ENCODE peak calls at places on chromosome 18, in six cellular contexts. J, X, R, V, E and M are unnamed samples.

GRCh38 chr18:42184685-42185477 is 229.8 kb downstream of the PIK3C3 start:
- DNase-seq in J (no peak), E (no peak), V (no peak), R (no peak), X (no peak), M (no peak)

GRCh38 chr18:62720766-62721613 is 5.6 kb downstream of the PHLPP1 start:
- DNase-seq in J (no peak), X (no peak), R (no peak), V (no peak), E (no peak), M (no peak)

GRCh38 chr18:9008709-9009635 is 93.5 kb upstream of the NDUFV2 start:
- DNase-seq in X (no peak), J (no peak), V (no peak), E (no peak), R (no peak), M (no peak)

GRCh38 chr18:13681701-13682100 is 44.7 kb downstream of the FAM210A start:
- DNase-seq in E (no peak), R (no peak), V (no peak), J (no peak), X (no peak), M (no peak)

GRCh38 chr18:80034852-80035406 is 695 bp downstream of the RBFA start:
- DNase-seq in R (no peak), V (no peak), X (no peak), J (no peak), E (no peak), M (no peak)

GRCh38 chr18:22813648-22814328 is 119.3 kb upstream of the RBBP8 start:
- DNase-seq in R (no peak), J (peak; percentile 65), X (no peak), E (no peak), V (no peak), M (no peak)

GRCh38 chr18:79598885-79599175 is 80.8 kb upstream of the CTDP1 start:
- DNase-seq in X (no peak), R (no peak), J (no peak), E (peak; percentile 22), V (no peak), M (no peak)

GRCh38 chr18:79519751-79520472 is 124.2 kb downstream of the NFATC1 start:
- DNase-seq in X (no peak), V (peak; percentile 73), R (no peak), E (peak; percentile 32), J (peak; percentile 38), M (no peak)

GRCh38 chr18:34492652-34493051 is 217.4 kb upstream of the DTNA start:
- DNase-seq in X (no peak), V (no peak), E (no peak), R (no peak), J (no peak), M (no peak)

GRCh38 chr18:78127041-78127440 is 852.6 kb upstream of the SALL3 start:
- DNase-seq in R (no peak), E (no peak), V (no peak), J (no peak), X (no peak), M (no peak)

GRCh38 chr18:78724214-78724834 is 255.3 kb upstream of the SALL3 start:
- DNase-seq in V (no peak), E (no peak), R (no peak), X (no peak), J (no peak), M (no peak)

DNA sequence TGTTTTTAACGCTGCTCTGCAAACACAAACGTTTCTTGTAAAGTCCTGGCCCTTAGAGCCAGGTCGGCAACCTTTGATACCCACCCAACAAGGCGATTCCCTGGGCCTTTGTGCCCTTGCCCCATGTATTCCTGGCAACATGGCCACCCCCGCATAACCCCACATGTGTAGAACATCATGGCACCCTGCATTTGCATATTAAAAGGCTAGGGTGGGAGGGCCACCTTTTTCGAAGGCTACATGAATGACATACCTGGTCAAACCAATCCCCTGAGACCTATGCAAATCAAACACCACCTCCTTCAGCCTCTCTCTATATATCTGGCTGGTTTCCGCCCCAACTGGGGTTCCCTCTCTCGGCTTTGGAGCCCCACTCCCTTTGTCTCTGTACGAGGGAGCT is 105.2 kb downstream of the MYO5B start:
- DNase-seq in E (no peak), X (no peak), V (no peak), R (no peak), J (no peak), M (no peak)
- H3K27ac ChIP-seq in E (no peak overlapping the region), X (no peak overlapping the region), V (no peak overlapping the region), R (no peak overlapping the region), J (no peak overlapping the region), M (no peak overlapping the region)

GRCh38 chr18:12597775-12598174 is 60.1 kb downstream of the SPIRE1 start:
- DNase-seq in R (no peak), V (no peak), X (no peak), E (peak; percentile 59), J (peak; percentile 90), M (no peak)
- H3K27ac ChIP-seq in R (no peak overlapping the region), V (no peak overlapping the region), X (peak overlapping the region; percentile 81), E (peak overlapping the region; percentile 39), J (peak overlapping the region; percentile 16), M (no peak overlapping the region)

GRCh38 chr18:56678836-56679565 is 27.8 kb downstream of the WDR7 start:
- DNase-seq in J (peak; percentile 6), V (no peak), X (no peak), R (no peak), E (no peak), M (no peak)

GRCh38 chr18:56672981-56673380 is 21.8 kb downstream of the WDR7 start:
- DNase-seq in X (no peak), E (no peak), V (no peak), J (no peak), R (no peak), M (no peak)

GRCh38 chr18:56672391-56672790 is 21.2 kb downstream of the WDR7 start:
- DNase-seq in R (no peak), J (no peak), E (no peak), X (no peak), V (no peak), M (no peak)

GRCh38 chr18:56676639-56677038 is 25.5 kb downstream of the WDR7 start:
- DNase-seq in X (no peak), R (no peak), J (no peak), V (no peak), E (no peak), M (no peak)
- H3K27ac ChIP-seq in X (no peak overlapping the region), R (no peak overlapping the region), J (no peak overlapping the region), V (no peak overlapping the region), E (no peak overlapping the region), M (no peak overlapping the region)

GRCh38 chr18:44805176-44805575 is 124.5 kb downstream of the SETBP1 start:
- DNase-seq in E (no peak), V (no peak), J (no peak), R (no peak), X (no peak), M (no peak)
- H3K27ac ChIP-seq in E (no peak overlapping the region), V (no peak overlapping the region), J (no peak overlapping the region), R (no peak overlapping the region), X (peak overlapping the region; percentile 82), M (no peak overlapping the region)

GRCh38 chr18:64219511-64219910 is 70.6 kb upstream of the LINC00305 start:
- DNase-seq in V (no peak), R (no peak), E (no peak), J (no peak), X (no peak), M (no peak)
- H3K27ac ChIP-seq in V (no peak overlapping the region), R (no peak overlapping the region), E (no peak overlapping the region), J (no peak overlapping the region), X (no peak overlapping the region), M (no peak overlapping the region)

GRCh38 chr18:74389161-74389927 is 67.8 kb downstream of the DIPK1C start:
- DNase-seq in R (no peak), X (no peak), V (no peak), E (no peak), J (no peak), M (no peak)
- H3K27ac ChIP-seq in R (no peak overlapping the region), X (no peak overlapping the region), V (no peak overlapping the region), E (no peak overlapping the region), J (no peak overlapping the region), M (no peak overlapping the region)

DNA sequence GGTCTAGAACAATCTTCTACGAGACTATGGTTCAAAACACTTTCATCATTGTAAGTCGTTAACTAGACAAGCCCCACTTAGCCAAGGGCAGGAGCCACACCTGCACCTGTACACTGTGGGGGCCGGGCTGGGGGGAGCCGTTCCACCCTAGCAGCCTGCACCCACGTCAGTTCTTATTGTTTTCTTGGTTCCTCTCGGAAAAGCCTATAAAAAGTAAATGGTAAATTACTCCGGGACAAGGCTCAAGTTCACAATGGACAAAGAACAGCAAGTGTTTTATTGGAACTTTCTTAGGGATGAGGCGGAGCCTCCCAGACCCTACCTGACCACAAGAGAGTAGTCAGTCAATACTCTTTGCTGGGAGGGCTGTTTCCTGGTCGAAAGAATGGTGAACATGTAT is 7.9 kb downstream of the TSHZ1 start:
- DNase-seq in J (no peak), X (no peak), R (no peak), V (no peak), E (no peak), M (no peak)
- H3K27ac ChIP-seq in J (no peak overlapping the region), X (no peak overlapping the region), R (no peak overlapping the region), V (no peak overlapping the region), E (no peak overlapping the region), M (no peak overlapping the region)

DNA sequence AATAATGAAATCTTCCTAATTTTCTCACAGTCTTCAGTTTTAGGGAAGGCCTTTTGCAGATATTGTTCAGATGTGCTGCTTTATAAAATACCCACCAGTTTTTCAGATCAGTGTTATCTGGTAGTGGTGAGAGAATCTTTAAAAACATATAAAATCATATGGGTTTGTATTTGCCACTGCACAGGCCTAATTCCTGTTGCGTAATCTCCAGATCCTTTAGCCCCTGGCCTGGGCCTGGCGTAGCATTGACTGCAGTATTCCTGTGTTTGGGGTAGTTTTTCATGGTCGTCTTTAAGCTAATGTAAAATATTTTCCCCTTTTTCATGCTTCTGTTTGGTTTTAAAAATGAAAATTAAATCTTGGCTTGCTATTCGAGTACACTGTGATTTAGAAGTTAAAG is 43.2 kb downstream of the TSHZ1 start:
- DNase-seq in R (no peak), X (no peak), V (no peak), J (peak; percentile 16), E (no peak), M (no peak)
- H3K27ac ChIP-seq in R (no peak overlapping the region), X (peak overlapping the region; percentile 85), V (no peak overlapping the region), J (no peak overlapping the region), E (no peak overlapping the region), M (no peak overlapping the region)

GRCh38 chr18:59715445-59715844 is 18.2 kb upstream of the CCBE1 start:
- DNase-seq in V (no peak), X (no peak), R (no peak), E (no peak), J (peak; percentile 54), M (no peak)
- H3K27ac ChIP-seq in V (no peak overlapping the region), X (no peak overlapping the region), R (no peak overlapping the region), E (no peak overlapping the region), J (peak overlapping the region; percentile 27), M (no peak overlapping the region)